ENCODE peak calls at places on chromosome 1, in six cellular contexts. One of them, this sample, is unnamed.

GRCh38 chr1:61434276-61434675 is 290.7 kb downstream of the TM2D1 start:
- DNase-seq in T-helper 17 cell: no peak
- DNase-seq in DMS153: no peak
- DNase-seq in NCI-H1092: no peak
- DNase-seq in OCI-LY7: no peak
- DNase-seq in posterior cingulate gyrus: peak; percentile 27
- DNase-seq in this sample: no peak

GRCh38 chr1:207519505-207520399 is 23.8 kb downstream of the CR1 start:
- DNase-seq in posterior cingulate gyrus: no peak
- DNase-seq in DMS153: no peak
- DNase-seq in OCI-LY7: no peak
- DNase-seq in NCI-H1092: no peak
- DNase-seq in T-helper 17 cell: no peak
- DNase-seq in this sample: no peak

GRCh38 chr1:229844675-229845074 is 218.6 kb downstream of the URB2 start:
- DNase-seq in NCI-H1092: no peak
- DNase-seq in T-helper 17 cell: no peak
- DNase-seq in DMS153: peak; percentile 86
- DNase-seq in posterior cingulate gyrus: no peak
- DNase-seq in OCI-LY7: no peak
- DNase-seq in this sample: no peak

GRCh38 chr1:204283711-204284651 is 70.2 kb upstream of the GOLT1A start:
- DNase-seq in OCI-LY7: no peak
- DNase-seq in NCI-H1092: no peak
- DNase-seq in T-helper 17 cell: no peak
- DNase-seq in posterior cingulate gyrus: no peak
- DNase-seq in DMS153: no peak
- DNase-seq in this sample: no peak

GRCh38 chr1:17880429-17880828 is 125.3 kb downstream of the ACTL8 start:
- DNase-seq in posterior cingulate gyrus: no peak
- DNase-seq in T-helper 17 cell: no peak
- DNase-seq in NCI-H1092: no peak
- DNase-seq in DMS153: no peak
- DNase-seq in OCI-LY7: no peak
- DNase-seq in this sample: no peak

GRCh38 chr1:226655251-226656163 is 83.6 kb downstream of the ITPKB start:
- DNase-seq in T-helper 17 cell: no peak
- DNase-seq in DMS153: no peak
- DNase-seq in OCI-LY7: peak; percentile 69
- DNase-seq in posterior cingulate gyrus: no peak
- DNase-seq in NCI-H1092: no peak
- DNase-seq in this sample: no peak

GRCh38 chr1:88650676-88651418 is 33.2 kb upstream of the PKN2 start:
- DNase-seq in posterior cingulate gyrus: no peak
- DNase-seq in NCI-H1092: no peak
- DNase-seq in OCI-LY7: no peak
- DNase-seq in DMS153: no peak
- DNase-seq in T-helper 17 cell: no peak
- DNase-seq in this sample: no peak

GRCh38 chr1:229406798-229407197 is 27.1 kb downstream of the ACTA1 start:
- DNase-seq in OCI-LY7: no peak
- DNase-seq in DMS153: no peak
- DNase-seq in NCI-H1092: peak; percentile 72
- DNase-seq in T-helper 17 cell: no peak
- DNase-seq in posterior cingulate gyrus: no peak
- DNase-seq in this sample: no peak

GRCh38 chr1:13899856-13900255 is 199.9 kb downstream of the PRDM2 start:
- DNase-seq in NCI-H1092: no peak
- DNase-seq in DMS153: no peak
- DNase-seq in posterior cingulate gyrus: no peak
- DNase-seq in OCI-LY7: no peak
- DNase-seq in T-helper 17 cell: no peak
- DNase-seq in this sample: no peak

GRCh38 chr1:157969693-157970485 is 23.6 kb upstream of the KIRREL1 start:
- DNase-seq in OCI-LY7: peak; percentile 34
- DNase-seq in NCI-H1092: no peak
- DNase-seq in posterior cingulate gyrus: no peak
- DNase-seq in T-helper 17 cell: no peak
- DNase-seq in DMS153: no peak
- DNase-seq in this sample: no peak

GRCh38 chr1:168485048-168485447 is 58.7 kb downstream of the XCL2 start:
- DNase-seq in T-helper 17 cell: no peak
- DNase-seq in posterior cingulate gyrus: no peak
- DNase-seq in NCI-H1092: no peak
- DNase-seq in DMS153: no peak
- DNase-seq in OCI-LY7: no peak
- DNase-seq in this sample: no peak

GRCh38 chr1:151984313-151984956 is 9.2 kb downstream of the S100A10 start:
- DNase-seq in NCI-H1092: no peak
- DNase-seq in posterior cingulate gyrus: no peak
- DNase-seq in DMS153: no peak
- DNase-seq in OCI-LY7: no peak
- DNase-seq in T-helper 17 cell: no peak
- DNase-seq in this sample: no peak

GRCh38 chr1:245336149-245336983 is 181.6 kb downstream of the KIF26B start:
- DNase-seq in DMS153: no peak
- DNase-seq in OCI-LY7: no peak
- DNase-seq in NCI-H1092: no peak
- DNase-seq in T-helper 17 cell: no peak
- DNase-seq in posterior cingulate gyrus: no peak
- DNase-seq in this sample: no peak

GRCh38 chr1:229410692-229411433 is 23.0 kb downstream of the ACTA1 start:
- DNase-seq in NCI-H1092: peak; percentile 98
- DNase-seq in posterior cingulate gyrus: peak; percentile 86
- DNase-seq in T-helper 17 cell: no peak
- DNase-seq in DMS153: peak; percentile 42
- DNase-seq in OCI-LY7: no peak
- DNase-seq in this sample: peak; percentile 71

GRCh38 chr1:205450448-205450847 is 5.4 kb downstream of the BLACAT1 start:
- DNase-seq in DMS153: no peak
- DNase-seq in NCI-H1092: no peak
- DNase-seq in OCI-LY7: no peak
- DNase-seq in T-helper 17 cell: no peak
- DNase-seq in posterior cingulate gyrus: no peak
- DNase-seq in this sample: peak; percentile 6

GRCh38 chr1:193192586-193192985 is 6.2 kb upstream of the B3GALT2 start:
- DNase-seq in T-helper 17 cell: no peak
- DNase-seq in NCI-H1092: no peak
- DNase-seq in OCI-LY7: no peak
- DNase-seq in DMS153: no peak
- DNase-seq in posterior cingulate gyrus: no peak
- DNase-seq in this sample: no peak

GRCh38 chr1:9235123-9235513 is 544 bp downstream of the H6PD start:
- DNase-seq in DMS153: peak; percentile 62
- DNase-seq in posterior cingulate gyrus: no peak
- DNase-seq in OCI-LY7: no peak
- DNase-seq in T-helper 17 cell: no peak
- DNase-seq in NCI-H1092: peak; percentile 50
- DNase-seq in this sample: no peak

GRCh38 chr1:27563407-27564263 is 40.3 kb downstream of the AHDC1 start:
- DNase-seq in OCI-LY7: no peak
- DNase-seq in posterior cingulate gyrus: no peak
- DNase-seq in NCI-H1092: no peak
- DNase-seq in DMS153: no peak
- DNase-seq in T-helper 17 cell: no peak
- DNase-seq in this sample: no peak

This sample was measured in frontal cortex.